ENCODE peak calls at places on chromosomes 1 and 21, in ten cellular contexts. G, Z, Y, S, E, W, Q, N, D and O are unnamed samples. For H3K4me1, the result is how much of the 10 kb centered on the place peaks cover.

GRCh38 chr1:223259462-223259861 is 104.5 kb downstream of the SUSD4 start:
- DNase-seq in G (no peak), Z (no peak), Y (no peak), S (no peak), E (no peak), W (no peak), Q (no peak), N (no peak), D (no peak), O (no peak)

GRCh38 chr1:1360511-1361169 is 2.3 kb upstream of the MXRA8 start:
- DNase-seq in G (peak), Z (peak), Y (no peak), S (peak), E (peak), W (no peak), Q (no peak), N (no peak), D (peak), O (peak)

GRCh38 chr21:46570631-46571030 is 34.3 kb downstream of the S100B start:
- DNase-seq in G (no peak), Z (no peak), Y (no peak), S (no peak), E (no peak), W (no peak), Q (no peak), N (no peak), D (no peak), O (no peak)

GRCh38 chr1:109104364-109105151 is 9.4 kb upstream of the ELAPOR1 start:
- DNase-seq in G (no peak), Z (no peak), Y (no peak), S (no peak), E (no peak), W (no peak), Q (no peak), N (no peak), D (no peak), O (peak)

GRCh38 chr1:43143441-43143888 is 28.6 kb downstream of the EBNA1BP2 start:
- DNase-seq in G (peak), Z (no peak), Y (no peak), S (no peak), E (no peak), W (no peak), Q (peak), N (no peak), D (no peak), O (peak)

GRCh38 chr1:168287237-168287664 is 6.6 kb downstream of the TBX19 start:
- DNase-seq in G (peak), Z (peak), Y (no peak), S (no peak), E (peak), W (no peak), Q (no peak), N (no peak), D (no peak), O (peak)

GRCh38 chr1:17605582-17606344 is 66.3 kb downstream of the ARHGEF10L start:
- DNase-seq in G (no peak), Z (no peak), Y (no peak), S (peak), E (peak), W (no peak), Q (no peak), N (peak), D (no peak), O (no peak)

GRCh38 chr1:225820522-225821120 is 10.7 kb downstream of the EPHX1 start:
- DNase-seq in G (no peak), Z (no peak), Y (no peak), S (no peak), E (peak), W (no peak), Q (no peak), N (peak), D (no peak), O (no peak)

GRCh38 chr1:3858231-3858981 is 1.1 kb downstream of the DFFB start:
- DNase-seq in G (peak), Z (peak), Y (peak), S (no peak), E (peak), W (no peak), Q (peak), N (no peak), D (peak), O (no peak)

GRCh38 chr21:43719748-43720538 is 1.0 kb downstream of the PDXK start:
- DNase-seq in G (no peak), Z (no peak), Y (no peak), S (no peak), E (no peak), W (no peak), Q (no peak), N (no peak), D (no peak), O (no peak)

GRCh38 chr1:167538657-167539056 is 14.9 kb downstream of the CREG1 start:
- DNase-seq in G (no peak), Z (no peak), Y (no peak), S (no peak), E (peak), W (peak), Q (peak), N (no peak), D (no peak), O (no peak)

GRCh38 chr1:20496241-20496661 is 10.2 kb upstream of the CAMK2N1 start:
- DNase-seq in G (peak), Z (peak), Y (no peak), S (no peak), E (no peak), W (no peak), Q (no peak), N (no peak), D (no peak), O (peak)

GRCh38 chr1:32972814-32973428 is 8.3 kb upstream of the RNF19B start:
- DNase-seq in G (no peak), Z (peak), Y (no peak), S (peak), E (peak), W (no peak), Q (peak), N (peak), D (peak), O (no peak)

GRCh38 chr1:53112271-53112774 is 30.1 kb downstream of the SLC1A7 start:
- DNase-seq in G (no peak), Z (peak), Y (no peak), S (no peak), E (peak), W (no peak), Q (no peak), N (no peak), D (no peak), O (peak)

GRCh38 chr21:38500073-38500472 is 1.8 kb upstream of the ERG start:
- DNase-seq in G (no peak), Z (peak), Y (no peak), S (no peak), E (no peak), W (no peak), Q (no peak), N (no peak), D (no peak), O (no peak)

GRCh38 chr1:172717722-172718455 is 59.0 kb downstream of the FASLG start:
- DNase-seq in G (no peak), Z (peak), Y (no peak), S (no peak), E (no peak), W (peak), Q (no peak), N (no peak), D (no peak), O (peak)

GRCh38 chr21:35323947-35324346 is 274.8 kb upstream of the RUNX1 start:
- DNase-seq in G (no peak), Z (no peak), Y (no peak), S (peak), E (peak), W (no peak), Q (no peak), N (no peak), D (peak), O (no peak)

GRCh38 chr21:33157303-33157702 is 72.4 kb upstream of the IFNAR2 start:
- DNase-seq in G (no peak), Z (no peak), Y (no peak), S (no peak), E (peak), W (no peak), Q (peak), N (no peak), D (no peak), O (no peak)

GRCh38 chr1:219990782-219991510 is 55.4 kb downstream of the EPRS1 start:
- DNase-seq in G (peak), Z (peak), Y (no peak), S (no peak), E (peak), W (peak), Q (peak), N (no peak), D (no peak), O (peak)

GRCh38 chr1:57468661-57469523 is 45.0 kb upstream of the DAB1 start:
- DNase-seq in G (no peak), Z (peak), Y (no peak), S (no peak), E (peak), W (no peak), Q (peak), N (no peak), D (no peak), O (no peak)

GRCh38 chr1:147723691-147724323 is 36.6 kb downstream of the GJA5 start:
- DNase-seq in G (peak), Z (no peak), Y (peak), S (peak), E (peak), W (peak), Q (peak), N (no peak), D (peak), O (no peak)

GRCh38 chr1:10622896-10623295 is 148.1 kb downstream of the PEX14 start:
- DNase-seq in G (no peak), Z (no peak), Y (no peak), S (no peak), E (no peak), W (no peak), Q (no peak), N (no peak), D (no peak), O (no peak)

GRCh38 chr1:182101415-182102041 is 40.0 kb upstream of the ZNF648 start:
- DNase-seq in G (peak), Z (peak), Y (no peak), S (no peak), E (no peak), W (no peak), Q (peak), N (peak), D (peak), O (peak)

GRCh38 chr1:109094377-109094803 is 3.8 kb downstream of the TMEM167B start:
- DNase-seq in G (no peak), Z (peak), Y (no peak), S (no peak), E (peak), W (no peak), Q (no peak), N (no peak), D (no peak), O (no peak)

GRCh38 chr1:96473791-96474452 is 247.7 kb upstream of the PTBP2 start:
- DNase-seq in G (peak), Z (peak), Y (no peak), S (no peak), E (no peak), W (no peak), Q (no peak), N (no peak), D (no peak), O (peak)

GRCh38 chr1:68057564-68057963 is 7.1 kb upstream of the DIRAS3 start:
- DNase-seq in G (no peak), Z (no peak), Y (no peak), S (no peak), E (no peak), W (no peak), Q (peak), N (no peak), D (no peak), O (no peak)

GRCh38 chr1:47776554-47777156 is 220.5 kb downstream of the TRABD2B start:
- DNase-seq in G (no peak), Z (no peak), Y (no peak), S (no peak), E (no peak), W (no peak), Q (peak), N (no peak), D (no peak), O (no peak)

GRCh38 chr21:34592120-34592561 is 22.8 kb downstream of the RCAN1 start:
- DNase-seq in G (no peak), Z (peak), Y (no peak), S (peak), E (peak), W (no peak), Q (no peak), N (no peak), D (peak), O (no peak)

GRCh38 chr21:34202553-34203332 is 129.4 kb downstream of the MRPS6 start:
- DNase-seq in G (no peak), Z (no peak), Y (no peak), S (peak), E (peak), W (no peak), Q (peak), N (no peak), D (peak), O (no peak)

DNA sequence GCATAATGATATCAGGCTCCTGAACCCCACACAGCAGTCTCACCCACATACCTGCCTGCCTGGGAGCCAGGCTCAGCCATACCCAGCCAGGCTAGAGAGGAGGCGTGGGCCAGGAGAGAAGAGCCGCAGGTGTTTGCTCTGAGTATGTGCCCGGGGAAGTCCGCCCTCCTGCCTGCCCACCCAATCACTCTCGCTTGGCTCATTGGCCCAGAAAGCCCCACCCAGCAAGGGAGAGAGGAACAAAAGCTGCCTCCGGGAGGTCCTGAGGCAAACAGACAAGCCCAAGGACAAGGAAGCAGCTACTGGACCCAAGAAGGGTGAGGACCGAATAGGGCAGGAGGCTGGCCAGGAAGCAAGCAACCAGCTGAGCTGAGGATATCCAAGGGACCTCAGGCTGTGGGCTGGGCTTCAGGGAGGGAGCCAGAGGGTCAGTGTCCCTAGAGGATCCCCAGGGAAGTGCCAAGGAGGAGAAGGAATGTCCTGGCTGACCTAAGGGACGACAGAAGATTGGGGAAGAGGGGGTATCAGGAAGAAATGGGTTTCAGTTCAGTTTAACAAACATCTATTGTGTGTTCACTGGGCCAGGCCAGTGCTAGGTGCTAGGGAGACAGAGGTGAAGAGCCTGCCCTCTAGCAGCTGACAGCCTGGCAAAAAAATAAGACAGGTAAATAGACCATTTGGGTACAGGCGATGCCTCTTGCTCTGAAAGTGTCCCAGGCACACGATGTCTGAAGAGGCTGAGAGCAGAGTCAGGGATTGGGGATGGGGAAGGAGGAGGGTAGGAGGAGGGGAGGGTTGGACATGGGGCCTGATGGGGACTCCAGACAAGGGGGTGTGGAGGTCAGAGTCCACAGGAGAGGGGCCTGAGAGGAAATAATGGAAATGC is at the start of gene GJB4:
- DNase-seq in G (no peak), Z (no peak), Y (no peak), S (no peak), E (no peak), W (peak), Q (peak), N (peak), D (no peak), O (no peak)
- TF ChIP-seq CTCF in G (no peak), Z (no peak), Y (no peak), S (no peak), E (no peak), W (no peak), Q (no peak), N (no peak), D (no peak), O (no peak)

DNA sequence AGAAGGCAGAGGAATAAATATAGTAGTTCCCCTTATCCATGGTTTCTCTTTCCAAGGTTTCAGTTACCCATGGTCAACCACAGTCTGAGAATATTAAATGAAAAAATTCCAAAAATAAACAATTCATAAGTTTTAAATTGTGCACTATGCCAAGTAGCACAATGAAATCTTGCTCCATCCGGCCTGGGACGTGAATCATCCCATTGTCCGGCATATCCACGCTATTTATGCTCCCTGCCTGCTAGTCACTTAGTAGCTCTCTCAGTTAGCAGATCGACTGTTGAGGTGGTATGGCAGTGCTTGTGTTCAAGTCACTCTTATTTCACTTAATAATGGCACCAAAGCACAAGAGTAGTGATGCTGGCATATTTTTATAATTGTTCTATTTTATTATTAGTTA is 58.6 kb upstream of the ARHGAP29 start:
- DNase-seq in G (peak), Z (peak), Y (no peak), S (no peak), E (peak), W (no peak), Q (no peak), N (no peak), D (no peak), O (no peak)
- H3K4me1 ChIP-seq in G (under half), Z (under half), Y (under half), S (under half), E (under half), W (under half), Q (under half), N (under half), D (under half), O (under half)

DNA sequence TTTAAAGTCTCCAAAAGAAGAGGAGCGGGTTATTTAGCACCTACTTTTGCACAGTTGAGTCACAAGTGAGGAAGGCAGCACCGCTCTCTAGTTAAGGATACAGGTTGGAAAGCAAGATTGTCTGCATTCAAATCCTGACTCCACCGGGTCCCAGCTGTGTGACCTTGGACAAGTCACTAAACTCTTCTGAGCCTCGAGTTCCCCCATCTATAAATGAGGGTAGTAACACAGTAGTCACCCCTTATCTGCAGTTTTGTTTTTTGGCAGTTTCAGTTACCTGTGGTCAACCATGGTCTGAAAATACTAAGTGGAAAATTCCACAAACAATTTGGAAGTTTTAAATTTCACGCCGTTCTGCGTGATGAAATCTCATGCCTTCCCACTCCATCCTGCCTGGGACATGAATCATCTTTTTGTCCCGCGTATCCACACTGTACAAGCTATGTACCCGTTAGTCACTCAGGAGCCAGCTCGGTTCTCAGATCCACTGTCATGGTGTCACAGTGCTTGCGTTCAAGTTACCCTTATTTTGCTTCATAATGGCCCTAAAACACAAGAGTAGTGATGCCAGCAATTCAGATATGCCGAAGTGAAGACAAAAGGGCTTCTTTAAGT is 49.4 kb downstream of the CAPZB start:
- DNase-seq in G (no peak), Z (peak), Y (no peak), S (no peak), E (no peak), W (no peak), Q (no peak), N (no peak), D (no peak), O (no peak)
- H3K27ac ChIP-seq in G (peak), Z (peak), Y (no peak), S (peak), E (no peak), W (no peak), Q (no peak), N (peak), D (peak), O (no peak)

DNA sequence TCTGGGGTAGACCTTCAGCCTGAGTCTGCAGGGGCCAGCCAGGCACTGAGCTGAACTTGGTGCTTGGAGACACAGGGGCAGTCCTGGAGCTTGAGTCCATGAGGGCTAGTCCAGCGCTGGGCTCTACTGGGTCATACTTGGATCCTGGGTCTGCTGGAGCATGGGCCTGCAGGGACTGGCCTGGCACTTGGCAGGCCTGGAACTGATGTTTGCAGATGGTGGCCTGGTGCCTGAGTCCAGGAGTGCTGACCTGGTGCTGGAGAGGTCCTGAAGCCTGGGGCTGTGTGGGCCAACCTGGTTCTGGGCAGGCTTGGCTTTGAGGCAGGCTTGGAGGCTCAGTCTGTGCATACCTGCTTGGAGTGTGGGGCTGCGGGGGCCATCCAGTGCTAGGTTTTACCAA is 143.4 kb upstream of the DSCAM start:
- DNase-seq in G (no peak), Z (no peak), Y (no peak), S (no peak), E (no peak), W (no peak), Q (no peak), N (no peak), D (no peak), O (no peak)
- TF ChIP-seq CTCF in G (no peak), Z (no peak), Y (no peak), S (no peak), E (no peak), W (no peak), Q (no peak), N (no peak), D (no peak), O (no peak)